ENCODE peak calls at places on chromosome 6, in five cellular contexts. One of them, this sample, is unnamed. For H3K4me1, the result is how much of the 10 kb centered on the place peaks cover.

GRCh38 chr6:160160450-160160849 is 38.8 kb downstream of the SLC22A1 start:
- DNase-seq in uterus: no peak
- DNase-seq in sigmoid colon: no peak
- DNase-seq in suprapubic skin: no peak
- DNase-seq in spleen: no peak
- DNase-seq in this sample: no peak

GRCh38 chr6:145187491-145188206 is 547.7 kb downstream of the EPM2A start:
- DNase-seq in uterus: no peak
- DNase-seq in sigmoid colon: no peak
- DNase-seq in suprapubic skin: no peak
- DNase-seq in spleen: no peak
- DNase-seq in this sample: no peak

GRCh38 chr6:159149641-159150040 is 19.6 kb upstream of the FNDC1 start:
- DNase-seq in uterus: no peak
- DNase-seq in sigmoid colon: no peak
- DNase-seq in suprapubic skin: no peak
- DNase-seq in spleen: no peak
- DNase-seq in this sample: no peak

GRCh38 chr6:15246217-15247211 is 645 bp downstream of the JARID2 start:
- DNase-seq in uterus: no peak
- DNase-seq in sigmoid colon: no peak
- DNase-seq in suprapubic skin: no peak
- DNase-seq in spleen: peak
- DNase-seq in this sample: no peak

GRCh38 chr6:154738561-154738961 is 5.3 kb downstream of the SCAF8 start:
- DNase-seq in uterus: no peak
- DNase-seq in sigmoid colon: no peak
- DNase-seq in suprapubic skin: no peak
- DNase-seq in spleen: no peak
- DNase-seq in this sample: no peak

GRCh38 chr6:43910638-43911353 is 140.8 kb downstream of the VEGFA start:
- DNase-seq in uterus: peak
- DNase-seq in sigmoid colon: no peak
- DNase-seq in suprapubic skin: no peak
- DNase-seq in spleen: no peak
- DNase-seq in this sample: no peak

GRCh38 chr6:117467876-117468275 is 14.6 kb upstream of the DCBLD1 start:
- DNase-seq in uterus: no peak
- DNase-seq in sigmoid colon: no peak
- DNase-seq in suprapubic skin: no peak
- DNase-seq in spleen: no peak
- DNase-seq in this sample: no peak

GRCh38 chr6:137240168-137240567 is 21.0 kb upstream of the IFNGR1 start:
- DNase-seq in uterus: no peak
- DNase-seq in sigmoid colon: peak
- DNase-seq in suprapubic skin: peak
- DNase-seq in spleen: peak
- DNase-seq in this sample: no peak

GRCh38 chr6:7532232-7532631 is 9.2 kb upstream of the DSP start:
- DNase-seq in uterus: no peak
- DNase-seq in sigmoid colon: no peak
- DNase-seq in suprapubic skin: no peak
- DNase-seq in spleen: no peak
- DNase-seq in this sample: peak

GRCh38 chr6:153129873-153130514 is 1.1 kb downstream of the RGS17 start:
- DNase-seq in uterus: no peak
- DNase-seq in sigmoid colon: no peak
- DNase-seq in suprapubic skin: no peak
- DNase-seq in spleen: peak
- DNase-seq in this sample: no peak

GRCh38 chr6:3194535-3195376 is 32.7 kb downstream of the TUBB2B start:
- DNase-seq in uterus: no peak
- DNase-seq in sigmoid colon: no peak
- DNase-seq in suprapubic skin: no peak
- DNase-seq in spleen: no peak
- DNase-seq in this sample: no peak

GRCh38 chr6:89037156-89037900 is 43.2 kb upstream of the PNRC1 start:
- DNase-seq in uterus: no peak
- DNase-seq in sigmoid colon: peak
- DNase-seq in suprapubic skin: no peak
- DNase-seq in spleen: no peak
- DNase-seq in this sample: peak

GRCh38 chr6:128601060-128601459 is 80.7 kb upstream of the PTPRK start:
- DNase-seq in uterus: no peak
- DNase-seq in sigmoid colon: no peak
- DNase-seq in suprapubic skin: no peak
- DNase-seq in spleen: no peak
- DNase-seq in this sample: no peak

GRCh38 chr6:167683028-167683862 is 143.5 kb upstream of the AFDN start:
- DNase-seq in uterus: peak
- DNase-seq in sigmoid colon: peak
- DNase-seq in suprapubic skin: no peak
- DNase-seq in spleen: no peak
- DNase-seq in this sample: peak

GRCh38 chr6:131183427-131184095 is 48.3 kb downstream of the AKAP7 start:
- DNase-seq in uterus: no peak
- DNase-seq in sigmoid colon: no peak
- DNase-seq in suprapubic skin: no peak
- DNase-seq in spleen: no peak
- DNase-seq in this sample: no peak

GRCh38 chr6:14286144-14286543 is 168.6 kb downstream of the CD83 start:
- DNase-seq in uterus: no peak
- DNase-seq in sigmoid colon: no peak
- DNase-seq in suprapubic skin: no peak
- DNase-seq in spleen: no peak
- DNase-seq in this sample: no peak

GRCh38 chr6:135094403-135094821 is 39.8 kb upstream of the HBS1L start:
- DNase-seq in uterus: no peak
- DNase-seq in sigmoid colon: no peak
- DNase-seq in suprapubic skin: no peak
- DNase-seq in spleen: no peak
- DNase-seq in this sample: no peak

GRCh38 chr6:13367396-13367795 is 39.1 kb upstream of the TBC1D7 start:
- DNase-seq in uterus: no peak
- DNase-seq in sigmoid colon: no peak
- DNase-seq in suprapubic skin: no peak
- DNase-seq in spleen: no peak
- DNase-seq in this sample: no peak

GRCh38 chr6:166464418-166465400 is 82.0 kb upstream of the MPC1 start:
- DNase-seq in uterus: peak
- DNase-seq in sigmoid colon: no peak
- DNase-seq in suprapubic skin: no peak
- DNase-seq in spleen: no peak
- DNase-seq in this sample: no peak

GRCh38 chr6:136365781-136366354 is 76.2 kb upstream of the BCLAF1 start:
- DNase-seq in uterus: no peak
- DNase-seq in sigmoid colon: peak
- DNase-seq in suprapubic skin: peak
- DNase-seq in spleen: peak
- DNase-seq in this sample: no peak

GRCh38 chr6:151690303-151690702 is 117.2 kb upstream of the ESR1 start:
- DNase-seq in uterus: no peak
- DNase-seq in sigmoid colon: no peak
- DNase-seq in suprapubic skin: no peak
- DNase-seq in spleen: no peak
- DNase-seq in this sample: no peak

GRCh38 chr6:69305456-69305855 is 491.4 kb downstream of the LMBRD1 start:
- DNase-seq in uterus: no peak
- DNase-seq in sigmoid colon: no peak
- DNase-seq in suprapubic skin: no peak
- DNase-seq in spleen: no peak
- DNase-seq in this sample: no peak

GRCh38 chr6:20688710-20689500 is 154.6 kb downstream of the CDKAL1 start:
- DNase-seq in uterus: no peak
- DNase-seq in sigmoid colon: no peak
- DNase-seq in suprapubic skin: no peak
- DNase-seq in spleen: no peak
- DNase-seq in this sample: no peak

GRCh38 chr6:107942164-107942563 is 15.8 kb downstream of the SEC63 start:
- DNase-seq in uterus: no peak
- DNase-seq in sigmoid colon: no peak
- DNase-seq in suprapubic skin: no peak
- DNase-seq in spleen: no peak
- DNase-seq in this sample: no peak

GRCh38 chr6:107941199-107941598 is 16.8 kb downstream of the SEC63 start:
- DNase-seq in uterus: no peak
- DNase-seq in sigmoid colon: no peak
- DNase-seq in suprapubic skin: no peak
- DNase-seq in spleen: no peak
- DNase-seq in this sample: no peak

GRCh38 chr6:107941627-107942026 is 16.4 kb downstream of the SEC63 start:
- DNase-seq in uterus: no peak
- DNase-seq in sigmoid colon: no peak
- DNase-seq in suprapubic skin: no peak
- DNase-seq in spleen: no peak
- DNase-seq in this sample: no peak

GRCh38 chr6:107943626-107944439 is 14.2 kb downstream of the SEC63 start:
- DNase-seq in uterus: no peak
- DNase-seq in sigmoid colon: no peak
- DNase-seq in suprapubic skin: no peak
- DNase-seq in spleen: no peak
- DNase-seq in this sample: no peak
- H3K27ac ChIP-seq in uterus: no peak
- H3K27ac ChIP-seq in sigmoid colon: no peak
- H3K27ac ChIP-seq in suprapubic skin: no peak
- H3K27ac ChIP-seq in spleen: no peak
- H3K27ac ChIP-seq in this sample: no peak

GRCh38 chr6:71252960-71253359 is 35.7 kb upstream of the OGFRL1 start:
- DNase-seq in uterus: no peak
- DNase-seq in sigmoid colon: no peak
- DNase-seq in suprapubic skin: no peak
- DNase-seq in spleen: no peak
- DNase-seq in this sample: no peak
- H3K4me3 ChIP-seq in uterus: no peak
- H3K4me3 ChIP-seq in sigmoid colon: no peak
- H3K4me3 ChIP-seq in suprapubic skin: no peak
- H3K4me3 ChIP-seq in spleen: no peak
- H3K4me3 ChIP-seq in this sample: no peak

GRCh38 chr6:41935685-41936072 is 5.9 kb downstream of the CCND3 start:
- DNase-seq in uterus: no peak
- DNase-seq in sigmoid colon: no peak
- DNase-seq in suprapubic skin: no peak
- DNase-seq in spleen: no peak
- DNase-seq in this sample: no peak

GRCh38 chr6:41937881-41938574 is 3.6 kb downstream of the CCND3 start:
- DNase-seq in uterus: peak
- DNase-seq in sigmoid colon: no peak
- DNase-seq in suprapubic skin: no peak
- DNase-seq in spleen: no peak
- DNase-seq in this sample: no peak

GRCh38 chr6:41936073-41936837 is 5.4 kb downstream of the CCND3 start:
- DNase-seq in uterus: peak
- DNase-seq in sigmoid colon: peak
- DNase-seq in suprapubic skin: no peak
- DNase-seq in spleen: peak
- DNase-seq in this sample: no peak

GRCh38 chr6:41938590-41938989 is 3.0 kb downstream of the CCND3 start:
- DNase-seq in uterus: no peak
- DNase-seq in sigmoid colon: no peak
- DNase-seq in suprapubic skin: no peak
- DNase-seq in spleen: no peak
- DNase-seq in this sample: no peak

GRCh38 chr6:41937472-41937871 is 4.1 kb downstream of the CCND3 start:
- DNase-seq in uterus: no peak
- DNase-seq in sigmoid colon: no peak
- DNase-seq in suprapubic skin: no peak
- DNase-seq in spleen: no peak
- DNase-seq in this sample: no peak
- H3K4me1 ChIP-seq in uterus: under half
- H3K4me1 ChIP-seq in sigmoid colon: under half
- H3K4me1 ChIP-seq in suprapubic skin: half or more
- H3K4me1 ChIP-seq in spleen: half or more
- H3K4me1 ChIP-seq in this sample: half or more

GRCh38 chr6:35343835-35344550 is 1.6 kb downstream of the PPARD start:
- DNase-seq in uterus: no peak
- DNase-seq in sigmoid colon: peak
- DNase-seq in suprapubic skin: no peak
- DNase-seq in spleen: no peak
- DNase-seq in this sample: no peak
- H3K27ac ChIP-seq in uterus: peak
- H3K27ac ChIP-seq in sigmoid colon: peak
- H3K27ac ChIP-seq in suprapubic skin: no peak
- H3K27ac ChIP-seq in spleen: peak
- H3K27ac ChIP-seq in this sample: peak

GRCh38 chr6:530425-530824 is 126.5 kb downstream of the HUS1B start:
- DNase-seq in uterus: no peak
- DNase-seq in sigmoid colon: no peak
- DNase-seq in suprapubic skin: no peak
- DNase-seq in spleen: no peak
- DNase-seq in this sample: no peak

GRCh38 chr6:528989-529388 is 127.9 kb downstream of the HUS1B start:
- DNase-seq in uterus: no peak
- DNase-seq in sigmoid colon: no peak
- DNase-seq in suprapubic skin: no peak
- DNase-seq in spleen: no peak
- DNase-seq in this sample: no peak

GRCh38 chr6:524803-525202 is 132.1 kb downstream of the HUS1B start:
- DNase-seq in uterus: no peak
- DNase-seq in sigmoid colon: no peak
- DNase-seq in suprapubic skin: no peak
- DNase-seq in spleen: no peak
- DNase-seq in this sample: peak

GRCh38 chr6:527989-528673 is 128.8 kb downstream of the HUS1B start:
- DNase-seq in uterus: no peak
- DNase-seq in sigmoid colon: no peak
- DNase-seq in suprapubic skin: no peak
- DNase-seq in spleen: no peak
- DNase-seq in this sample: no peak
- H3K4me3 ChIP-seq in uterus: no peak
- H3K4me3 ChIP-seq in sigmoid colon: no peak
- H3K4me3 ChIP-seq in suprapubic skin: no peak
- H3K4me3 ChIP-seq in spleen: no peak
- H3K4me3 ChIP-seq in this sample: no peak

DNA sequence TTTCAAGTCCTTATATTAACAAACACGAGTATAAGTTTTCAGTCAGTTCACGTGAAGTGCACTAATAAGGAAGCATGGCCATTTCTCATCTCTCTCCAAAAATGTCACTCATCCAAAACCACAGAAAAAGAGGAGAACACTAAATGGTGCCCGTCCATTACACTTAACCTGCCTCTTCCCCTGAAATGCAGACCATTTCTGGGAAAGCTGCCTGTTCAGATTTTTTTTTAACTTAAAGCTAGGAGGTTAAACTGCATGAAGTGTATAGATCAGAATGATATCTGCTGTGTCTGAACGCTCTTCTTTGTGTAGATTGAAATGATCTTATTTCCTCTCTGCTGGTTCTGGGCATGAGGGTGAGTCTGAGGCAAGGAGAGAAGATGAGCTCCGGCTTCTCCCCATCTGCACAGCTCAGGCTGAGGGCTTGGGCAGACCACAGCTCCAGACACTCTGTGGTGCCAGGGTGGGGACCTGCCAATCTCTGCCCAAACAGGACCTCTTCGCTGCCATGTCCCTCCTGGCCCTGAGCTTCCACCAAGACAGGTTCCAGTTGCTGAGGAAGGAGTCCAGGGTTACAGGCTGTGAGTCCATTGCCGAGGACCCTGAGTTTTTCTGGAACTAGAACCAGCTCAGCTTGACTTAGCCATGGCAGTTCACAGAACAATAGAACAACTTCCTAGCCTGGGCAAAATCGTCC is 90.7 kb downstream of the TCP11 start:
- DNase-seq in uterus: no peak
- DNase-seq in sigmoid colon: peak
- DNase-seq in suprapubic skin: no peak
- DNase-seq in spleen: no peak
- DNase-seq in this sample: no peak
- H3K4me1 ChIP-seq in uterus: under half
- H3K4me1 ChIP-seq in sigmoid colon: half or more
- H3K4me1 ChIP-seq in suprapubic skin: half or more
- H3K4me1 ChIP-seq in spleen: half or more
- H3K4me1 ChIP-seq in this sample: half or more